ENCODE peak calls at places on chromosomes 3 and 15, in seven cellular contexts. B is neural crest cell; K is AG04450; X is sigmoid colon; H is CD4-positive, alpha-beta T cell; W is uterus; Y is mesothelial cell of epicardium. E is an unnamed sample.

GRCh38 chr3:129036234-129037092 is 24.1 kb upstream of the GP9 start:
- DNase-seq in K (no peak), W (no peak), H (no peak), B (no peak), X (no peak), Y (no peak), E (no peak)

GRCh38 chr3:94520364-94520763 is 457.5 kb downstream of the NSUN3 start:
- DNase-seq in W (no peak), K (no peak), Y (no peak), H (no peak), B (no peak), X (no peak), E (no peak)

GRCh38 chr3:33831053-33831452 is 32.6 kb downstream of the PDCD6IP start:
- DNase-seq in W (no peak), Y (no peak), H (no peak), B (no peak), K (no peak), X (no peak), E (no peak)

GRCh38 chr3:157275832-157276231 is 115.9 kb upstream of the CCNL1 start:
- DNase-seq in K (no peak), Y (no peak), B (no peak), X (no peak), W (no peak), H (no peak), E (no peak)

GRCh38 chr3:143963946-143964345 is 7.7 kb upstream of the DIPK2A start:
- DNase-seq in W (no peak), H (no peak), X (no peak), B (no peak), K (no peak), Y (no peak), E (no peak)

GRCh38 chr3:48338635-48339034 is 5.2 kb upstream of the SPINK8 start:
- DNase-seq in X (no peak), Y (no peak), K (no peak), B (no peak), H (no peak), W (no peak), E (no peak)

GRCh38 chr3:133213942-133214341 is 175.8 kb downstream of the TMEM108 start:
- DNase-seq in B (no peak), X (no peak), Y (peak; percentile 25), W (no peak), H (no peak), K (no peak), E (no peak)

GRCh38 chr3:139520028-139520737 is 19.4 kb downstream of the RBP1 start:
- DNase-seq in B (no peak), X (no peak), H (no peak), W (no peak), K (no peak), Y (no peak), E (no peak)

GRCh38 chr3:23356923-23357322 is 153.8 kb downstream of the UBE2E2 start:
- DNase-seq in B (no peak), H (no peak), Y (no peak), X (no peak), W (no peak), K (no peak), E (no peak)

GRCh38 chr3:141863497-141863896 is 12.9 kb upstream of the ATP1B3 start:
- DNase-seq in H (no peak), B (no peak), X (no peak), Y (no peak), W (no peak), K (no peak), E (no peak)

GRCh38 chr3:39513801-39514369 is 46.4 kb downstream of the MOBP start:
- DNase-seq in B (no peak), K (no peak), W (no peak), Y (no peak), X (no peak), H (no peak), E (no peak)

GRCh38 chr3:127454051-127454450 is 136.5 kb downstream of the TPRA1 start:
- DNase-seq in B (no peak), X (peak; percentile 43), K (no peak), Y (peak; percentile 12), H (peak; percentile 7), W (peak; percentile 4), E (peak; percentile 55)

GRCh38 chr15:82540055-82540983 is at the start of gene RPS17:
- DNase-seq in K (peak; percentile 89), B (peak; percentile 99), W (peak; percentile 98), X (peak; percentile 98), Y (peak; percentile 96), H (peak; percentile 99), E (peak; percentile 99)

GRCh38 chr3:69201658-69202057 is 79.3 kb upstream of the LMOD3 start:
- DNase-seq in B (no peak), H (no peak), Y (no peak), K (no peak), X (no peak), W (no peak), E (no peak)

GRCh38 chr15:31391687-31392671 is 65.3 kb downstream of the KLF13 start:
- DNase-seq in B (peak; percentile 63), Y (no peak), W (peak; percentile 80), X (peak; percentile 94), H (peak; percentile 85), K (peak; percentile 23), E (peak; percentile 73)

GRCh38 chr3:62882676-62883228 is 7.5 kb upstream of the CADPS start:
- DNase-seq in X (no peak), W (no peak), K (no peak), B (no peak), Y (no peak), H (no peak), E (no peak)

GRCh38 chr15:63233667-63234419 is 43.6 kb upstream of the APH1B start:
- DNase-seq in X (no peak), W (no peak), Y (no peak), B (no peak), H (no peak), K (no peak), E (no peak)

GRCh38 chr3:160394009-160394392 is 5.0 kb downstream of the IFT80 start:
- DNase-seq in X (no peak), K (no peak), Y (no peak), H (no peak), W (no peak), B (no peak), E (no peak)
- TF ChIP-seq CTCF in X (no peak), K (no peak), Y (no peak), H (no peak), W (no peak), B (no peak), E (no peak)

GRCh38 chr3:121592856-121593702 is at the start of gene FBXO40:
- DNase-seq in X (no peak), B (no peak), H (no peak), K (no peak), W (no peak), Y (no peak), E (no peak)
- TF ChIP-seq CTCF in X (no peak), B (no peak), H (no peak), K (no peak), W (no peak), Y (no peak), E (no peak)

GRCh38 chr3:40719660-40720287 is 195.0 kb downstream of the ZNF621 start:
- DNase-seq in X (no peak), H (no peak), K (no peak), Y (no peak), B (no peak), W (no peak), E (no peak)
- TF ChIP-seq CTCF in X (no peak), H (no peak), K (no peak), Y (no peak), B (no peak), W (no peak), E (peak; percentile 33)

DNA sequence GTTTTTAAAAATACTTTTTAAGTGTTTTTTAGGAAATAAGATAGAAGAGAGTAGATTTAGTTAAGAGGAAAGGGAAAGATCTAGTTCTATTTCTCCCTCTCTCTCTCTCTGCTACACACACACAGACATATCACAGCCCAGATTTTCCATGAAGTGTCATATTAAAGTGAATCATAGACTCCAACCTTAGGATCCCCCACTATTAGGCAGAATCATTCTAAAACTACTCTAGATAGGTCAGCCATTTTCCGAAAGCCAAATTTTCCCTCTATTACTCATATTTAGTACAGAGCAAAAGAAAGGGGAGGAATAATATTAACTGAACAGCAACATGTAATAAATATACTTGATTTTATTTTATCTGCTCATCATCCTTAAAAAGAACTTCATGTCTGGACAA is 45.2 kb upstream of the RSL24D1 start:
- DNase-seq in B (no peak), H (no peak), X (no peak), K (no peak), W (no peak), Y (no peak), E (no peak)
- TF ChIP-seq CTCF in B (no peak), H (no peak), X (no peak), K (no peak), W (no peak), Y (no peak), E (no peak)

GRCh38 chr15:66085128-66085527 is 168.4 kb downstream of the MEGF11 start:
- DNase-seq in W (no peak), K (no peak), X (peak; percentile 22), B (peak; percentile 37), Y (no peak), H (no peak), E (no peak)
- TF ChIP-seq CTCF in W (no peak), K (no peak), X (no peak), B (peak; percentile 45), Y (no peak), H (no peak), E (peak; percentile 62)

GRCh38 chr3:186810597-186810996 is 4.3 kb upstream of the RFC4 start:
- DNase-seq in Y (no peak), W (no peak), X (no peak), H (no peak), B (no peak), K (no peak), E (no peak)

GRCh38 chr3:186807231-186807630 is 949 bp upstream of the RFC4 start:
- DNase-seq in W (no peak), H (no peak), X (no peak), K (no peak), Y (no peak), B (no peak), E (no peak)

GRCh38 chr3:186802701-186803100 is 3.6 kb downstream of the RFC4 start:
- DNase-seq in X (no peak), W (no peak), K (no peak), Y (no peak), H (no peak), B (no peak), E (no peak)

GRCh38 chr3:186806173-186807055 is at the start of gene RFC4:
- DNase-seq in Y (peak; percentile 54), X (peak; percentile 93), H (peak; percentile 88), K (no peak), B (peak; percentile 72), W (peak; percentile 82), E (peak; percentile 85)
- TF ChIP-seq CTCF in Y (no peak), X (no peak), H (no peak), K (no peak), B (no peak), W (no peak), E (no peak)